ENCODE peak calls at places on chromosomes 11 and 22, in five cellular contexts. V, O, D, F and T are unnamed samples. For H3K27me3, the result is how much of the 10 kb centered on the place peaks cover.

GRCh38 chr22:17434856-17435255 is 65.6 kb downstream of the CECR2 start:
- DNase-seq in O (no peak), D (no peak), V (no peak), F (no peak), T (no peak)

GRCh38 chr22:47394504-47395440 is 632.3 kb downstream of the TBC1D22A start:
- DNase-seq in D (no peak), F (no peak), O (no peak), V (peak), T (no peak)

GRCh38 chr11:17351510-17352176 is at the start of gene NCR3LG1:
- DNase-seq in V (peak), O (peak), D (peak), F (peak), T (peak)

GRCh38 chr11:10490398-10491232 is 35.6 kb downstream of the AMPD3 start:
- DNase-seq in V (no peak), O (peak), F (no peak), D (peak), T (peak)

GRCh38 chr11:65492637-65493366 is 6.0 kb upstream of the MALAT1 start:
- DNase-seq in D (no peak), F (no peak), V (peak), O (peak), T (peak)

GRCh38 chr11:111426615-111427014 is 47.5 kb upstream of the POU2AF1 start:
- DNase-seq in F (no peak), O (no peak), V (no peak), D (no peak), T (no peak)

GRCh38 chr11:134069426-134069921 is 602 bp downstream of the JAM3 start:
- DNase-seq in O (peak), D (no peak), V (no peak), F (no peak), T (peak)

GRCh38 chr11:63212742-63213141 is 30.7 kb downstream of the SLC22A25 start:
- DNase-seq in O (no peak), D (no peak), V (no peak), F (no peak), T (peak)

GRCh38 chr22:29041408-29041807 is 20.2 kb downstream of the C22orf31 start:
- DNase-seq in D (no peak), V (no peak), O (peak), F (no peak), T (peak)

GRCh38 chr11:71979582-71979981 is 19.1 kb upstream of the IL18BP start:
- DNase-seq in F (no peak), D (no peak), O (no peak), V (no peak), T (no peak)

GRCh38 chr11:105706025-105706530 is 96.2 kb downstream of the GRIA4 start:
- DNase-seq in V (no peak), D (no peak), F (no peak), O (no peak), T (no peak)

GRCh38 chr11:15896544-15896943 is 459.8 kb downstream of the SOX6 start:
- DNase-seq in O (no peak), F (no peak), V (no peak), D (no peak), T (no peak)

GRCh38 chr11:6079463-6079862 is 28.0 kb upstream of the OR56B4 start:
- DNase-seq in V (no peak), O (no peak), D (no peak), F (no peak), T (no peak)

GRCh38 chr11:119585038-119585666 is 143.8 kb downstream of the NECTIN1 start:
- DNase-seq in F (no peak), D (peak), O (no peak), V (no peak), T (no peak)

GRCh38 chr11:85661972-85662664 is 2.8 kb downstream of the CREBZF start:
- DNase-seq in O (no peak), V (no peak), D (no peak), F (no peak), T (peak)

GRCh38 chr11:76152741-76153608 is 53.3 kb downstream of the WNT11 start:
- DNase-seq in D (peak), F (no peak), O (no peak), V (peak), T (no peak)

GRCh38 chr22:24230911-24231656 is 13.8 kb downstream of the GGT5 start:
- DNase-seq in V (peak), O (no peak), D (peak), F (peak), T (no peak)

GRCh38 chr11:20125927-20126326 is 34.3 kb downstream of the DBX1 start:
- DNase-seq in F (no peak), D (no peak), O (no peak), V (no peak), T (peak)

GRCh38 chr11:56990702-56991101 is 2.0 kb downstream of the OR5AK2 start:
- DNase-seq in D (no peak), O (no peak), F (no peak), V (no peak), T (no peak)

GRCh38 chr22:27866136-27867091 is 52.6 kb downstream of the PITPNB start:
- DNase-seq in O (peak), D (no peak), F (no peak), V (no peak), T (peak)

GRCh38 chr11:10304495-10305261 is at the start of gene ADM:
- DNase-seq in F (peak), V (peak), O (peak), D (peak), T (peak)

GRCh38 chr22:37259540-37260029 is 15.5 kb upstream of the RAC2 start:
- DNase-seq in D (no peak), F (no peak), V (peak), O (no peak), T (peak)

GRCh38 chr11:66151273-66151672 is 81.2 kb downstream of the PACS1 start:
- DNase-seq in V (no peak), F (no peak), D (no peak), O (no peak), T (no peak)

GRCh38 chr11:850777-851762 is 8.4 kb downstream of the TSPAN4 start:
- DNase-seq in V (no peak), F (no peak), D (no peak), O (no peak), T (no peak)

GRCh38 chr11:67583319-67584204 is at the start of gene GSTP1:
- DNase-seq in F (peak), V (peak), D (peak), O (peak), T (peak)

GRCh38 chr11:44978961-44979331 is 28.3 kb upstream of the TP53I11 start:
- DNase-seq in V (peak), F (no peak), O (no peak), D (peak), T (no peak)

GRCh38 chr11:98711011-98711410 is 309.7 kb upstream of the CNTN5 start:
- DNase-seq in F (no peak), D (no peak), V (no peak), O (peak), T (no peak)

GRCh38 chr11:75576445-75577049 is 14.5 kb downstream of the SERPINH1 start:
- DNase-seq in V (no peak), F (no peak), O (peak), D (no peak), T (peak)

GRCh38 chr11:3631331-3631730 is 10.5 kb downstream of the ART5 start:
- DNase-seq in D (no peak), F (no peak), O (no peak), V (no peak), T (no peak)

GRCh38 chr22:43343262-43343988 is at the start of gene SCUBE1:
- DNase-seq in D (peak), O (peak), V (peak), F (peak), T (peak)

DNA sequence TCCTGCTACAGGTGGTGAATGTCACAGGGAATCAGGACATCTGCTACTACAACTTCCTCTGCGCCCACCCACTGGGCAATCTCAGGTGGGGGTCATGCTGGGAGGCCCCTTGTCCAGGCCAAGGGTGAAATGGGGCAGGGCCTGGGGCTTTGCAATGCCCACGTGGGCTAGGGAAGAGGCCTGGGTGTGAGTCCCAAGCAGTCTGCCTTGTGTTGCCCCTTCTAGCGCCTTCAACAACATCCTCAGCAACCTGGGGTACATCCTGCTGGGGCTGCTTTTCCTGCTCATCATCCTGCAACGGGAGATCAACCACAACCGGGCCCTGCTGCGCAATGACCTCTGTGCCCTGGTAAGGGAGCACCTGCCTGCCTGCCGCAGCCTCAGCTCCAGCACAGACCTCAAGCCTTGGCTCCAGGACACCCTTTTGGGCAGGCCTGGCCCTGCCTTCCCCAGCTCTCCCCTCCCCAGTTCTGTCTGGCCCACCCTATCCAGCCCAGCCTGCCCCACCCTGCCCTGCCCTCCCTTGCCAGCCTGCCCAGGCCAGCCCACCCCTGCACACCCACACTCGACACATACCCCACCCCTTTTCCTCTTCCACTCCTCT is 9.1 kb upstream of the TAGLN start:
- DNase-seq in D (no peak), F (peak), V (no peak), O (no peak), T (no peak)
- H3K27me3 ChIP-seq in D (under half), F (under half), V (under half), O (under half), T (under half)

DNA sequence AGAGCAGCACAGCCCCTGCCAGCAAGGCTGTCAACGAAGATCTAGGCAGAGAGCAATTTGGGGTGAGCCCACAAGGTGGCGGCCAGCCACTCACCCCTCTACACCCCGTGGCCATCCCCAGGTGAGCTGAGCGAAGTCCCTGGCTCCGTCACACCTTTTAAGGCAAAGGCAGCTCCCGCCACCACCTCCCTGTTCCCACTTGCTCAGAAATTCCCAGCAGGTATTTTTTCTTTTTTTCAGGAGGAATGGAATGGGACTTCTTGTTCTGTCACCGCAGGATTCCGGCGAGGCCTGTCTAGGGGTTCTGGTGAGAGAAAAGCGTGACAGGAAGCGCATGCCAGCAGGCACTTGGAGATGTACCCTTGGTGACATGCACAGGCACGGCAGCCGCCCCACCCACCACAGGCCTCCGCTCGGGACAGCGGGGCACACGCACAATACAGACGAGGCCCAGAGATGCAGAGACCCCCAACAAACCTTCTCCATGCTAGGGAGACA is 10.0 kb downstream of the RPL3 start:
- DNase-seq in D (no peak), O (peak), F (no peak), V (no peak), T (no peak)
- H3K27me3 ChIP-seq in D (under half), O (under half), F (under half), V (under half), T (under half)

GRCh38 chr22:46260038-46260437 is 3.1 kb downstream of the PKDREJ start:
- DNase-seq in F (no peak), V (peak), O (no peak), D (no peak), T (no peak)
- H3K27me3 ChIP-seq in F (under half), V (under half), O (under half), D (under half), T (under half)

GRCh38 chr22:22894740-22895731 is 7.4 kb downstream of the IGLL5 start:
- DNase-seq in D (no peak), O (no peak), F (no peak), V (no peak), T (no peak)

GRCh38 chr22:22897036-22897435 is 9.4 kb downstream of the IGLL5 start:
- DNase-seq in V (no peak), O (no peak), F (no peak), D (no peak), T (no peak)

GRCh38 chr22:22895776-22896445 is 8.3 kb downstream of the IGLL5 start:
- DNase-seq in F (no peak), V (no peak), O (no peak), D (no peak), T (no peak)

GRCh38 chr22:22896601-22897000 is 9.0 kb downstream of the IGLL5 start:
- DNase-seq in O (no peak), F (no peak), V (no peak), D (no peak), T (no peak)

DNA sequence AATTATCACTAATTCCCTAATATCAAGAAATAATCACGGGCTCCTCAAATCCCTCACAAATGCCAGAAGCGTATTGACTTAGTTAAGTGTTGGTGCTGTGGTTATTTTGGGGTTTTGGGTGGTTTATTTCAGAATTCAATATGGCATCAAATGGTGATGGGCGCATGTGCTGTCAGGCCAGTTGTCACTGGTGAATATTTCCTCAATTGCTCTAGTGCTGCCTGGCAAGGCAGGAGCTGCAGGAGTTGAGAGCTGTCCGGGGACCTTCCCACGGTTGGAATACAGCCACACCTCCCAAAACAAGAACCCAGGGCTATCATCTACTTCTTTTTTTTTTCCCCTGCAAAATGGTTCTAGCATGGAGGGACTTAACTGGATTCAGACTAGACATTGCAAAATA is 10.3 kb downstream of the IGLL5 start:
- DNase-seq in O (no peak), F (no peak), V (no peak), D (no peak), T (no peak)
- H3K27me3 ChIP-seq in O (under half), F (under half), V (under half), D (under half), T (under half)

GRCh38 chr11:2584434-2584811 is 115.4 kb downstream of the KCNQ1OT1 start:
- DNase-seq in F (no peak), V (no peak), O (no peak), D (no peak), T (no peak)
- H3K27me3 ChIP-seq in F (under half), V (under half), O (under half), D (under half), T (under half)